ENCODE peak calls at places on chromosomes 2 and 18, in seven cellular contexts. Y is fibroblast of lung; T is cardiac fibroblast; J is pancreas; W is M059J; P is stimulated activated CD4-positive, alpha-beta T cell treated with anti-CD3 and anti-CD28 coated beads, Interleukin-4, amount 100 ng/mL, for 4 hours; E is fibroblast of the aortic adventitia. G is an unnamed sample.

GRCh38 chr2:95031726-95032116 is 6.2 kb downstream of the MAL start:
- DNase-seq in W (no peak), T (no peak), J (no peak), E (no peak), Y (no peak), P (no peak), G (no peak)

GRCh38 chr2:191009541-191010374 is 4.2 kb downstream of the STAT1 start:
- DNase-seq in W (peak), E (peak), P (no peak), T (no peak), J (no peak), Y (peak), G (no peak)

GRCh38 chr2:110853516-110853915 is 121.1 kb downstream of the ACOXL start:
- DNase-seq in E (peak), Y (peak), T (peak), W (peak), P (peak), J (no peak), G (peak)

GRCh38 chr2:164642946-164643555 is 21.8 kb upstream of the GRB14 start:
- DNase-seq in P (no peak), W (no peak), T (no peak), J (no peak), Y (no peak), E (no peak), G (no peak)

GRCh38 chr2:120473522-120474271 is 127.8 kb downstream of the INHBB start:
- DNase-seq in P (no peak), Y (no peak), W (peak), E (no peak), J (peak), T (no peak), G (no peak)

GRCh38 chr2:182907081-182907830 is 40.8 kb upstream of the FRZB start:
- DNase-seq in W (no peak), P (no peak), T (no peak), E (no peak), J (no peak), Y (no peak), G (no peak)

GRCh38 chr18:7662866-7663265 is 95.8 kb downstream of the PTPRM start:
- DNase-seq in J (no peak), T (no peak), Y (no peak), E (no peak), W (no peak), P (no peak), G (no peak)

GRCh38 chr2:85330839-85331636 is 3.2 kb upstream of the TGOLN2 start:
- DNase-seq in W (no peak), E (no peak), Y (no peak), J (no peak), P (no peak), T (no peak), G (no peak)

GRCh38 chr2:120964819-120965218 is 229.2 kb downstream of the GLI2 start:
- DNase-seq in W (peak), T (peak), P (no peak), E (peak), J (no peak), Y (no peak), G (no peak)

GRCh38 chr2:183222751-183223150 is 98.5 kb downstream of the NUP35 start:
- DNase-seq in T (no peak), J (no peak), P (no peak), Y (no peak), W (no peak), E (no peak), G (no peak)

GRCh38 chr2:35343135-35343534 is 1012.4 kb upstream of the CRIM1 start:
- DNase-seq in W (no peak), E (no peak), P (no peak), J (no peak), Y (no peak), T (no peak), G (no peak)

GRCh38 chr2:226357816-226358215 is 441.8 kb downstream of the IRS1 start:
- DNase-seq in Y (no peak), P (no peak), T (no peak), E (no peak), J (no peak), W (no peak), G (no peak)

GRCh38 chr2:191158751-191159150 is 8.0 kb upstream of the STAT4 start:
- DNase-seq in Y (no peak), P (no peak), E (no peak), T (no peak), J (no peak), W (no peak), G (no peak)

GRCh38 chr2:128599700-128600099 is 281.0 kb upstream of the HS6ST1 start:
- DNase-seq in E (no peak), J (peak), P (no peak), T (no peak), Y (no peak), W (no peak), G (no peak)

GRCh38 chr18:13640266-13640860 is 86.0 kb downstream of the FAM210A start:
- DNase-seq in E (no peak), T (no peak), Y (no peak), W (no peak), P (no peak), J (no peak), G (no peak)

GRCh38 chr2:88452151-88452851 is at the start of gene FOXI3:
- DNase-seq in P (no peak), J (peak), W (no peak), Y (no peak), E (no peak), T (no peak), G (no peak)

GRCh38 chr2:239396881-239397681 is 3.7 kb downstream of the HDAC4 start:
- DNase-seq in P (peak), T (no peak), Y (no peak), J (no peak), E (no peak), W (no peak), G (no peak)

GRCh38 chr2:138428710-138429440 is 72.7 kb upstream of the SPOPL start:
- DNase-seq in Y (no peak), P (no peak), J (no peak), W (no peak), E (no peak), T (no peak), G (no peak)

GRCh38 chr2:793236-793635 is 116.0 kb upstream of the TMEM18 start:
- DNase-seq in T (no peak), Y (no peak), P (no peak), J (no peak), E (no peak), W (no peak), G (no peak)

GRCh38 chr18:45441110-45441842 is 174.0 kb upstream of the SLC14A2 start:
- DNase-seq in P (no peak), E (peak), W (peak), J (no peak), Y (peak), T (peak), G (peak)

GRCh38 chr18:22385718-22386117 is 32.0 kb downstream of the CTAGE1 start:
- DNase-seq in E (peak), T (peak), W (peak), Y (peak), J (no peak), P (no peak), G (peak)

GRCh38 chr2:174577967-174578589 is 19.5 kb downstream of the WIPF1 start:
- DNase-seq in W (peak), J (no peak), Y (peak), T (peak), E (peak), P (peak), G (no peak)

GRCh38 chr2:222609391-222609790 is 46.5 kb downstream of the FARSB start:
- DNase-seq in E (peak), T (peak), J (no peak), Y (no peak), P (no peak), W (peak), G (peak)

GRCh38 chr18:6605115-6605869 is 124.2 kb upstream of the ARHGAP28 start:
- DNase-seq in E (no peak), W (no peak), T (peak), P (no peak), J (no peak), Y (peak), G (peak)

GRCh38 chr2:7094113-7094760 is 177.0 kb downstream of the RNF144A start:
- DNase-seq in Y (no peak), T (peak), W (peak), J (no peak), E (no peak), P (no peak), G (no peak)

GRCh38 chr2:110866036-110866435 is 133.7 kb downstream of the ACOXL start:
- DNase-seq in E (no peak), J (no peak), Y (no peak), W (peak), P (no peak), T (no peak), G (no peak)

GRCh38 chr18:26176134-26176533 is 42.5 kb downstream of the PSMA8 start:
- DNase-seq in W (no peak), Y (no peak), J (no peak), E (no peak), P (no peak), T (no peak), G (no peak)

GRCh38 chr18:79606621-79607331 is 72.8 kb upstream of the CTDP1 start:
- DNase-seq in T (no peak), P (no peak), Y (no peak), W (no peak), J (no peak), E (no peak), G (no peak)

GRCh38 chr2:8481463-8482009 is 200.3 kb upstream of the ID2 start:
- DNase-seq in T (no peak), W (peak), E (no peak), Y (no peak), P (no peak), J (no peak), G (no peak)

GRCh38 chr18:80210312-80211083 is 36.8 kb downstream of the PARD6G start:
- DNase-seq in Y (peak), T (no peak), E (no peak), W (peak), J (no peak), P (no peak), G (no peak)

GRCh38 chr2:97678217-97678762 is 8.8 kb downstream of the C2orf92 start:
- DNase-seq in J (no peak), W (no peak), T (no peak), P (no peak), Y (no peak), E (no peak), G (no peak)

GRCh38 chr18:13452851-13453524 is 234.4 kb downstream of the LDLRAD4 start:
- DNase-seq in E (no peak), P (no peak), T (no peak), Y (no peak), W (no peak), J (no peak), G (no peak)

GRCh38 chr2:42238644-42239288 is 69.6 kb downstream of the EML4 start:
- DNase-seq in J (peak), P (peak), W (peak), Y (peak), E (peak), T (peak), G (no peak)

GRCh38 chr18:4639628-4640310 is 184.7 kb upstream of the DLGAP1 start:
- DNase-seq in J (no peak), W (no peak), T (no peak), Y (no peak), E (no peak), P (no peak), G (no peak)

GRCh38 chr2:85231952-85232351 is 95.8 kb downstream of the TGOLN2 start:
- DNase-seq in E (no peak), Y (no peak), T (no peak), P (no peak), W (no peak), J (no peak), G (no peak)

GRCh38 chr2:42967959-42968674 is 175.7 kb upstream of the HAAO start:
- DNase-seq in P (no peak), Y (peak), J (no peak), T (peak), W (peak), E (peak), G (peak)

GRCh38 chr2:85722519-85722918 is 28.4 kb downstream of the GNLY start:
- DNase-seq in T (no peak), W (no peak), J (no peak), P (no peak), E (no peak), Y (no peak), G (no peak)